ENCODE peak calls at places on chromosomes 16 and 17, in six cellular contexts. F is transverse colon; I is neural crest cell; Y is AG04450; G is suprapubic skin; P is CD8-positive, alpha-beta T cell. W is an unnamed sample.

GRCh38 chr17:5798104-5798503 is 213.8 kb upstream of the NLRP1 start:
- DNase-seq in I (no peak), F (no peak), P (no peak), Y (no peak), G (no peak), W (no peak)

GRCh38 chr17:32102172-32102571 is 40.1 kb upstream of the RHOT1 start:
- DNase-seq in F (no peak), Y (no peak), G (no peak), I (no peak), P (no peak), W (no peak)

GRCh38 chr16:57604177-57604576 is 24.3 kb upstream of the ADGRG1 start:
- DNase-seq in I (no peak), P (no peak), G (no peak), F (no peak), Y (no peak), W (no peak)

GRCh38 chr17:13594310-13594709 is 7.4 kb downstream of the HS3ST3A1 start:
- DNase-seq in F (no peak), P (no peak), I (no peak), Y (no peak), G (no peak), W (no peak)

GRCh38 chr16:31333686-31334649 is 21.0 kb upstream of the ITGAX start:
- DNase-seq in F (no peak), I (no peak), P (peak; percentile 39), Y (no peak), G (no peak), W (no peak)

GRCh38 chr16:629289-630023 is 1.3 kb upstream of the WFIKKN1 start:
- DNase-seq in G (peak; percentile 63), I (peak; percentile 65), Y (no peak), P (no peak), F (no peak), W (no peak)

GRCh38 chr17:78915872-78916632 is 9.1 kb downstream of the TIMP2 start:
- DNase-seq in G (peak; percentile 83), I (no peak), Y (no peak), P (no peak), F (peak; percentile 55), W (no peak)

GRCh38 chr17:16150251-16150859 is 65.0 kb downstream of the NCOR1 start:
- DNase-seq in G (no peak), F (no peak), Y (peak; percentile 26), I (no peak), P (no peak), W (no peak)

GRCh38 chr17:64750891-64751677 is 89.0 kb upstream of the SMURF2 start:
- DNase-seq in Y (no peak), I (no peak), P (no peak), G (no peak), F (no peak), W (no peak)

GRCh38 chr16:14098081-14098480 is 27.0 kb downstream of the MRTFB start:
- DNase-seq in P (no peak), G (no peak), I (no peak), F (no peak), Y (no peak), W (no peak)

GRCh38 chr16:79265701-79266100 is 334.8 kb downstream of the MAF start:
- DNase-seq in Y (no peak), G (no peak), P (no peak), F (no peak), I (no peak), W (no peak)

GRCh38 chr17:3667366-3668278 is 756 bp downstream of the TAX1BP3 start:
- DNase-seq in G (peak; percentile 95), P (no peak), Y (peak; percentile 83), I (peak; percentile 62), F (peak; percentile 90), W (no peak)

GRCh38 chr16:68389006-68389405 is 59.3 kb downstream of the SMPD3 start:
- DNase-seq in Y (no peak), F (no peak), G (no peak), P (no peak), I (no peak), W (no peak)

GRCh38 chr17:69763503-69763902 is 311.5 kb upstream of the KCNJ16 start:
- DNase-seq in G (no peak), Y (no peak), F (no peak), I (no peak), P (no peak), W (no peak)

GRCh38 chr16:228151-228855 is 946 bp downstream of the LUC7L start:
- DNase-seq in Y (no peak), P (no peak), I (no peak), F (no peak), G (no peak), W (no peak)

GRCh38 chr16:79653337-79654000 is 52.9 kb upstream of the MAF start:
- DNase-seq in F (no peak), Y (no peak), G (no peak), P (no peak), I (no peak), W (no peak)

GRCh38 chr16:66133641-66134402 is 232.7 kb upstream of the CDH5 start:
- DNase-seq in G (no peak), P (no peak), Y (peak; percentile 74), F (no peak), I (no peak), W (no peak)

GRCh38 chr17:17151541-17151940 is 54.6 kb downstream of the PLD6 start:
- DNase-seq in G (no peak), P (no peak), I (no peak), F (no peak), Y (no peak), W (no peak)

GRCh38 chr16:23840310-23840709 is 4.5 kb downstream of the PRKCB start:
- DNase-seq in F (no peak), I (no peak), G (no peak), P (no peak), Y (no peak), W (no peak)

GRCh38 chr16:15572329-15573001 is 70.5 kb downstream of the MARF1 start:
- DNase-seq in F (no peak), Y (peak; percentile 20), P (no peak), G (no peak), I (no peak), W (no peak)

GRCh38 chr16:68379472-68380347 is 68.6 kb downstream of the SMPD3 start:
- DNase-seq in F (no peak), P (no peak), Y (no peak), I (no peak), G (no peak), W (no peak)

GRCh38 chr16:6124136-6124535 is 1026.5 kb upstream of the EEF2KMT start:
- DNase-seq in P (no peak), Y (no peak), G (no peak), F (no peak), I (no peak), W (no peak)

GRCh38 chr17:81898029-81898866 is 3.8 kb upstream of the NPB start:
- DNase-seq in F (no peak), P (peak; percentile 5), G (no peak), Y (no peak), I (no peak), W (no peak)

GRCh38 chr17:76997981-76998531 is 129.9 kb downstream of the MGAT5B start:
- DNase-seq in P (peak; percentile 81), F (peak; percentile 11), G (no peak), I (no peak), Y (no peak), W (no peak)

DNA sequence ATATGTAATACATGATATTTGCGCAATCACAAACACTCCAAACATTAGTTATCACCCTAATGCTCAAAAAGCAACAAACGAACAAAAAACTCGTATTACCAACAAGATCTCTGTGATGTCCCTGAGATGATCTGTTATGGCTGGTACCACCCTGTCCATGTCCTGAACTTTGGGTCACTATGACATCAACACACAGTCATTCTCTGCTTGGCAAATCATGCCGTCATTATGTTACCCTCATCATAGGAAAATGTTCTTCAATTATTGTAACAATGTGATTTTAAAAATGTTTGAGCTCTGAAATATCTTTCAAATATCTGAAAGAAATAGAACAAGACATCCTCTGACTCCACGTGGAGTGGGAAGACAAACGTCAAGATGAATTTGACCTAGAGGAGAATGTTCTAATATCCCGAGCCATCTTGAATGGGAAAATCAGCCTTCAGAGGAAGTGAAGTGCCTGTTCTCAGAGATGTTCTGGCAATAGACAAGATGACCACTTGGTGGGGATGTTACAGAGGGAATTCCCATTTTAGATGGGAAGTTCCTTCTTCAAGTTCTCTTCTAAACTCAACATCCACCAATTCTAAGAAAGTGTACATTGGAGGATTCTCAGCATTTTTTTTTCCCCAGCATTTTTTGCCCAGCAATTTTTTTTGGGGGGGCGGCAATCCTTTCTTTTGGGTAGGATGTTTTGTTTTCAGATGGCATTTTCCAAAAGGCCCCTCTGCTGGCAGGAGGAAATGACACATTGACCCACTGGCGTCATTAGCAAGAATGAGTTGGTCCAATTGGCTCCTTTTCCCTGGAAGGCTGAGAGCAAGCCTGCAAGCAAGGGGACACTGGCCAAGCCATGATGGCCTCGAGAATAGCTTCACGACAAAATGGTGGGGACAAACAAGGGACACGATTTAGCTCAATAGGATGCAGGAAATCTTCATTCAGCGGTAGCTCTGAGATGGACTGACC is 3.7 kb upstream of the HSD17B2 start:
- DNase-seq in Y (peak; percentile 27), G (no peak), I (no peak), P (no peak), F (no peak), W (no peak)
- TF ChIP-seq CTCF in Y (peak; percentile 62), G (peak; percentile 40), I (peak; percentile 64), P (no peak), F (peak; percentile 58), W (peak; percentile 76)

DNA sequence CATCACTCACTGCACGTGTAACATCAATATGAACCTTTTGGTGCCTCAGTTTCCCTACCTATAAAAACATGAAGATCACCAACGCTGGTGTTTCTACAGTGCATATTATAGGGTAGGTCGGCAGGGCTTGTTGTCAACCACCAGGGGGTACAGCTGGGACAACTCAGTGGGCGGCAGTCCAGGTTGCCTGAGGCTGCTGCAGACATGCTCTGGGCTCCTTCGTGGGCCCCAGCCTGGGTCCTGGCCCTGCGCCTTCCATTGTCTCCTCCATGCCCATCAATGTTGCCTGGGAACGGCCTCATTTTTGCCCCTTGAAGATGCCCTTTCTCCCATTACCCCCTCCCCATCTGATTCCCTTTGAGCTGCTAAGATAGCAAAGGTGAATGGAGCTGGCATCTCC is 89.8 kb downstream of the GSG1L start:
- DNase-seq in Y (no peak), P (no peak), F (no peak), G (no peak), I (no peak), W (no peak)
- TF ChIP-seq CTCF in Y (no peak), P (no peak), F (no peak), G (no peak), I (no peak), W (peak; percentile 5)

GRCh38 chr17:74457820-74458166 is 8.6 kb upstream of the CD300A start:
- DNase-seq in P (no peak), Y (no peak), F (no peak), G (no peak), I (no peak), W (no peak)
- TF ChIP-seq CTCF in P (peak; percentile 18), Y (no peak), F (no peak), G (no peak), I (peak; percentile 16), W (no peak)

DNA sequence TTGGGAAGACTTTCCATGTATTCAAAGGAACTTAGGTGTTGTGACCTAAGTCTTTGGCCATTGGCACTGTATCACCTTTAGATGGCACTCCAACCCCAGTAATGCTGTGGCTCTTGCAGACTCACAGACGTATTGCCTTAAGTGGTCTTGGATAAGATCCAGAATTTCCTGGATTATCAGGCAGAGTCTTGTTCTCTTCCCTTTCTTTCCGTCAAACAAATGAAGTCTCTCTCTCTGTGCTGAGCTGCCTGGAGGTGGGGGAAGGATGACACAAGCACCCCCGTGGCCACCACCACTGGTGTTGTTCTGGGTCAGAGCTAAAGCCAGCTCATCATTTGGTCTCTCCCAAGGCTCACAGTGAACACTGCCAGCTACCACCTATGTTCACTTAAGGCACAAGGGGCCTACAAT is 789.9 kb upstream of the KIF2B start:
- DNase-seq in F (peak; percentile 23), P (no peak), I (peak; percentile 7), G (no peak), Y (no peak), W (no peak)
- TF ChIP-seq CTCF in F (peak; percentile 42), P (no peak), I (peak; percentile 79), G (no peak), Y (no peak), W (peak; percentile 84)